ENCODE peak calls at places on chromosomes 12 and 14, in nine cellular contexts. U is MCF 10A, L is AG09319, V is GM10248, K is MM.1S, S is A673, R is tibial artery, Q is fibroblast of pulmonary artery, M is Calu3. T is an unnamed sample.

GRCh38 chr14:74362361-74362915 is 14.2 kb downstream of the VRTN start:
- DNase-seq in L (peak), S (peak), M (peak), Q (peak), V (peak), U (peak), R (peak), K (peak), T (peak)

GRCh38 chr12:111598637-111599458 is at the start of gene ATXN2:
- DNase-seq in L (no peak), S (peak), K (peak), V (peak), R (peak), U (peak), Q (no peak), M (no peak), T (peak)

GRCh38 chr12:90043264-90043663 is 334.6 kb upstream of the ATP2B1 start:
- DNase-seq in Q (peak), R (no peak), V (no peak), K (no peak), M (no peak), L (no peak), U (peak), S (no peak), T (no peak)

GRCh38 chr12:26195250-26195640 is at the start of gene SSPN:
- DNase-seq in L (no peak), R (peak), Q (peak), U (no peak), M (peak), K (peak), V (peak), S (peak), T (peak)

GRCh38 chr12:117096643-117097042 is 2.6 kb downstream of the TESC start:
- DNase-seq in Q (no peak), V (no peak), R (no peak), S (no peak), M (no peak), L (no peak), K (no peak), U (no peak), T (no peak)

GRCh38 chr12:15580431-15580830 is 208.8 kb downstream of the EPS8 start:
- DNase-seq in K (no peak), R (no peak), L (no peak), Q (no peak), V (no peak), S (no peak), M (no peak), U (no peak), T (no peak)

GRCh38 chr14:85319998-85320397 is 209.9 kb upstream of the FLRT2 start:
- DNase-seq in U (peak), S (no peak), V (no peak), R (no peak), L (no peak), Q (peak), K (no peak), M (no peak), T (no peak)

GRCh38 chr12:60148109-60148508 is 552.3 kb downstream of the SLC16A7 start:
- DNase-seq in U (peak), K (no peak), Q (peak), L (peak), V (no peak), M (no peak), S (no peak), R (no peak), T (no peak)

GRCh38 chr12:48184549-48184922 is 1.1 kb downstream of the CCDC184 start:
- DNase-seq in R (no peak), Q (no peak), M (no peak), U (no peak), V (no peak), L (no peak), K (no peak), S (no peak), T (peak)

GRCh38 chr12:80321653-80322052 is 122.4 kb upstream of the PTPRQ start:
- DNase-seq in Q (peak), R (no peak), U (no peak), L (no peak), V (no peak), M (peak), K (no peak), S (no peak), T (no peak)

GRCh38 chr14:69953266-69953905 is 74.2 kb downstream of the SMOC1 start:
- DNase-seq in L (no peak), S (no peak), R (no peak), K (no peak), U (no peak), M (no peak), V (no peak), Q (no peak), T (no peak)

GRCh38 chr12:31962076-31962475 is 2.9 kb downstream of the RESF1 start:
- DNase-seq in U (no peak), L (no peak), Q (no peak), R (no peak), M (no peak), K (no peak), S (no peak), V (no peak), T (no peak)

GRCh38 chr14:69997849-69998248 is 118.6 kb downstream of the SMOC1 start:
- DNase-seq in V (no peak), M (peak), Q (peak), U (peak), R (peak), S (no peak), K (no peak), L (no peak), T (no peak)

GRCh38 chr12:117188961-117189724 is 1.1 kb downstream of the FBXO21 start:
- DNase-seq in K (no peak), V (no peak), U (peak), Q (peak), L (no peak), R (peak), M (no peak), S (peak), T (no peak)

GRCh38 chr14:103059556-103059955 is 2.2 kb upstream of the CDC42BPB start:
- DNase-seq in K (no peak), S (no peak), R (no peak), L (no peak), U (no peak), M (no peak), V (no peak), Q (no peak), T (no peak)

GRCh38 chr14:99127651-99128167 is 144.3 kb downstream of the BCL11B start:
- DNase-seq in L (no peak), R (peak), V (no peak), S (no peak), K (no peak), U (peak), M (no peak), Q (peak), T (no peak)

GRCh38 chr14:65824285-65824977 is 411.9 kb downstream of the FUT8 start:
- DNase-seq in V (peak), R (peak), K (peak), Q (peak), S (peak), M (peak), U (peak), L (peak), T (peak)

GRCh38 chr14:26794731-26795130 is 196.9 kb upstream of the NOVA1 start:
- DNase-seq in M (no peak), R (no peak), V (no peak), S (no peak), L (no peak), K (no peak), Q (peak), U (peak), T (no peak)

GRCh38 chr12:103705927-103706326 is 118.9 kb downstream of the STAB2 start:
- DNase-seq in L (no peak), S (no peak), V (no peak), M (no peak), U (peak), K (no peak), R (no peak), Q (no peak), T (no peak)

GRCh38 chr12:3944620-3945019 is 71.4 kb upstream of the PARP11 start:
- DNase-seq in K (no peak), U (no peak), L (no peak), S (no peak), R (no peak), V (no peak), Q (no peak), M (no peak), T (no peak)

GRCh38 chr12:93550748-93551611 is 21.5 kb upstream of the SOCS2 start:
- DNase-seq in S (peak), R (no peak), U (no peak), Q (no peak), L (no peak), M (no peak), V (no peak), K (no peak), T (no peak)

GRCh38 chr14:51028851-51029754 is 65.8 kb downstream of the TRIM9 start:
- DNase-seq in Q (no peak), R (no peak), V (no peak), M (no peak), K (no peak), U (no peak), L (no peak), S (no peak), T (no peak)

GRCh38 chr14:73786632-73786941 is 65.0 kb upstream of the PTGR2 start:
- DNase-seq in Q (no peak), K (no peak), R (no peak), U (peak), L (no peak), V (no peak), S (peak), M (peak), T (peak)

GRCh38 chr12:30461011-30461670 is 234.5 kb downstream of the IPO8 start:
- DNase-seq in Q (no peak), K (no peak), R (no peak), U (no peak), V (no peak), L (no peak), M (no peak), S (no peak), T (no peak)

GRCh38 chr12:124720019-124720686 is 143.5 kb downstream of the SCARB1 start:
- DNase-seq in U (peak), R (no peak), V (no peak), L (no peak), K (no peak), M (no peak), S (no peak), Q (peak), T (no peak)

GRCh38 chr12:107492393-107493134 is 193.0 kb upstream of the PWP1 start:
- DNase-seq in M (no peak), Q (no peak), U (no peak), K (no peak), L (no peak), S (no peak), V (peak), R (no peak), T (no peak)

GRCh38 chr12:112599871-112600270 is 181.1 kb downstream of the PTPN11 start:
- DNase-seq in Q (peak), L (no peak), U (peak), M (no peak), V (no peak), K (no peak), R (no peak), S (peak), T (no peak)

GRCh38 chr12:5433840-5434646 is 2.1 kb downstream of the NTF3 start:
- DNase-seq in K (no peak), M (no peak), L (no peak), S (no peak), R (no peak), U (no peak), V (no peak), Q (no peak), T (no peak)

GRCh38 chr14:96940009-96940408 is 142.8 kb downstream of the VRK1 start:
- DNase-seq in M (no peak), K (no peak), S (peak), V (no peak), L (no peak), Q (no peak), U (peak), R (no peak), T (peak)

GRCh38 chr14:101622251-101623076 is 61.2 kb downstream of the DIO3 start:
- DNase-seq in U (no peak), L (no peak), S (no peak), R (no peak), V (no peak), Q (no peak), K (no peak), M (no peak), T (no peak)

GRCh38 chr12:46682148-46682547 is 143.6 kb downstream of the SLC38A4 start:
- DNase-seq in K (no peak), Q (no peak), V (no peak), R (no peak), M (no peak), U (no peak), L (no peak), S (no peak), T (no peak)
- TF ChIP-seq CTCF in K (no peak), Q (no peak), V (no peak), R (no peak), M (no peak), U (no peak), L (no peak), S (no peak), T (no peak)

DNA sequence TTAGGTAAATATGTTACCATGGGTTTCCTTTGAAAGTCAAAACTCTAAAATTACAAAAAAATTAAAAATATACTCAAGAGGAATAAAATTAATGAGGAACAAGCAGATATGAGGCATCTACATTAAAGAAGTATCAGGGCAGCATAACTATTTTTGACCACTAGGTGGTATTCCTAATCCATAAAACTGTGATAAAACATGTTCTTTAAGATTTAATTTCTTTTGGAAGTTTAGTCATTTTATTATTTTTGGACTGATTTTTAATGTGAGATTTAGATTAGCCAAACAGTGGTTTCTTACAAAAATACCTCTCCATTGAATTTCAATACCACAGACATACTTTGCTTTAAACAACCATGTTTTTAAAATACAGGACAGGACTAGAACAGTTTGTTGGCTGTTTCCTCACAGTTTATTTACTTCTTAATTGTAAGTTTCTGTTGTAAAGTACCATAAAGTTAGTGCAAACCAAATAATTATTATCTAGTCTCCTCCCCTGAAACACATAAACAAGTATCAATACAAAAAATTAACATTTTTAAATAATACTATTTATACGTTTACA is 49.8 kb downstream of the NTS start:
- DNase-seq in Q (peak), U (peak), K (no peak), V (no peak), L (no peak), S (peak), M (no peak), R (no peak), T (peak)
- TF ChIP-seq CTCF in Q (peak), U (peak), K (peak), V (peak), L (peak), S (peak), M (peak), R (peak), T (no peak)

DNA sequence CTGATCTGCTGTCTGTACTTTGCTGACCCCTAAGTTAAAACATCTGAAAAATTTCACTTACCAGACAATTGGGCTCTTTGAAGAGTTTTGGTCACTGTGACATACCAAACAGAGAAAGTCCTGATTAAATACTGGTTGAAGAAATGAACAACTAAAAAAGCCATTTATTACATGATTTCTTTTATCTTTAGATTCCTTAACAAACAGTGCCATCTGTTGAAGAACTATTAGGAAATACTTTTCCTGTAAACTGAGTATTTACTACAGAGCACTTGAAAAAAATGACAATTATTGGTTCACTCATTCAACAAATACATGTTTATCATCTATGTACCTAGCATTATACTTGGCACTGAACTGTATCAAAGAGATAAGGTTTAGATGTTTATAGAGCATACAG is 6.5 kb upstream of the WASHC4 start:
- DNase-seq in Q (peak), L (no peak), S (no peak), K (no peak), R (no peak), U (no peak), M (no peak), V (no peak), T (no peak)
- TF ChIP-seq CTCF in Q (peak), L (peak), S (peak), K (no peak), R (no peak), U (peak), M (no peak), V (no peak), T (no peak)

DNA sequence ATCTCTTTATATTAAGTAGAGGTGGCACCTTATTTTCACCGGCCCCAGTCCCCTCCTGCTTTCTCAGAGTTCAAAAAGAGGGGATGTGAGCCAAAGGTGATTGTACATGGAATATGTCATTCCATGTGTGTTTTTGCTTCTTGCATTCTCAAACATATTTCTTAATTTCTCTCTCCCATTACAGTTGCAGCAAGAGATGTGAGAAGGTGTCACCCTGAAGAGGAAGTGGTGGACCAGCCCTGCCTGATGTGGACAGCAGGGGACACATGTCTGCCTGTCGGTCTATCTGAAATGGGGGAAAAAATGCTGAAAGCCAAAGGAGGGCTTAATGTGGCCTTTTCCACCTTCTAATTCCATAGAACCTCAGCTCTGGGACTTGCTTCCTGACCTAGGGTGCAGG is 1.9 kb upstream of the FOXN3 start:
- DNase-seq in S (no peak), Q (no peak), L (no peak), K (no peak), M (no peak), V (no peak), R (no peak), U (no peak), T (no peak)
- TF ChIP-seq CTCF in S (no peak), Q (no peak), L (no peak), K (no peak), M (no peak), V (no peak), R (no peak), U (no peak), T (no peak)

T was measured in GM13976.